ENCODE peak calls at places on chromosomes 3 and 15, in eight cellular contexts. One of them, this sample, is unnamed.

GRCh38 chr15:31555022-31555421 is 228.4 kb downstream of the KLF13 start:
- DNase-seq in non-pigmented ciliary epithelial cell: no peak
- DNase-seq in nucleus accumbens: no peak
- DNase-seq in ACHN: no peak
- DNase-seq in gastrocnemius medialis: no peak
- DNase-seq in AG04450: no peak
- DNase-seq in stimulated activated CD8-positive, alpha-beta memory T cell treated with anti-CD3 and anti-CD28 coated beads, Interleukin-15, amount 100 ng/mL, for 24 hours: no peak
- DNase-seq in epithelial cell of esophagus: no peak
- DNase-seq in this sample: no peak

GRCh38 chr3:177598110-177598833 is 401.0 kb upstream of the TBL1XR1 start:
- DNase-seq in non-pigmented ciliary epithelial cell: no peak
- DNase-seq in nucleus accumbens: no peak
- DNase-seq in ACHN: no peak
- DNase-seq in gastrocnemius medialis: no peak
- DNase-seq in AG04450: no peak
- DNase-seq in stimulated activated CD8-positive, alpha-beta memory T cell treated with anti-CD3 and anti-CD28 coated beads, Interleukin-15, amount 100 ng/mL, for 24 hours: no peak
- DNase-seq in epithelial cell of esophagus: peak
- DNase-seq in this sample: no peak

GRCh38 chr15:44710236-44711088 is 661 bp downstream of the PATL2 start:
- DNase-seq in non-pigmented ciliary epithelial cell: no peak
- DNase-seq in nucleus accumbens: no peak
- DNase-seq in ACHN: peak
- DNase-seq in gastrocnemius medialis: peak
- DNase-seq in AG04450: no peak
- DNase-seq in stimulated activated CD8-positive, alpha-beta memory T cell treated with anti-CD3 and anti-CD28 coated beads, Interleukin-15, amount 100 ng/mL, for 24 hours: no peak
- DNase-seq in epithelial cell of esophagus: no peak
- DNase-seq in this sample: peak

GRCh38 chr3:62758296-62759066 is 116.7 kb downstream of the CADPS start:
- DNase-seq in non-pigmented ciliary epithelial cell: no peak
- DNase-seq in nucleus accumbens: no peak
- DNase-seq in ACHN: no peak
- DNase-seq in gastrocnemius medialis: no peak
- DNase-seq in AG04450: no peak
- DNase-seq in stimulated activated CD8-positive, alpha-beta memory T cell treated with anti-CD3 and anti-CD28 coated beads, Interleukin-15, amount 100 ng/mL, for 24 hours: no peak
- DNase-seq in epithelial cell of esophagus: no peak
- DNase-seq in this sample: no peak

GRCh38 chr3:49359623-49360022 is 1.5 kb upstream of the GPX1 start:
- DNase-seq in non-pigmented ciliary epithelial cell: no peak
- DNase-seq in nucleus accumbens: no peak
- DNase-seq in ACHN: peak
- DNase-seq in gastrocnemius medialis: no peak
- DNase-seq in AG04450: no peak
- DNase-seq in stimulated activated CD8-positive, alpha-beta memory T cell treated with anti-CD3 and anti-CD28 coated beads, Interleukin-15, amount 100 ng/mL, for 24 hours: no peak
- DNase-seq in epithelial cell of esophagus: peak
- DNase-seq in this sample: peak

GRCh38 chr3:49276475-49277356 is at the start of gene C3orf62:
- DNase-seq in non-pigmented ciliary epithelial cell: peak
- DNase-seq in nucleus accumbens: peak
- DNase-seq in ACHN: no peak
- DNase-seq in gastrocnemius medialis: peak
- DNase-seq in AG04450: peak
- DNase-seq in stimulated activated CD8-positive, alpha-beta memory T cell treated with anti-CD3 and anti-CD28 coated beads, Interleukin-15, amount 100 ng/mL, for 24 hours: peak
- DNase-seq in epithelial cell of esophagus: peak
- DNase-seq in this sample: peak

GRCh38 chr15:75069301-75069925 is 46.0 kb downstream of the PPCDC start:
- DNase-seq in non-pigmented ciliary epithelial cell: no peak
- DNase-seq in nucleus accumbens: no peak
- DNase-seq in ACHN: no peak
- DNase-seq in gastrocnemius medialis: no peak
- DNase-seq in AG04450: no peak
- DNase-seq in stimulated activated CD8-positive, alpha-beta memory T cell treated with anti-CD3 and anti-CD28 coated beads, Interleukin-15, amount 100 ng/mL, for 24 hours: no peak
- DNase-seq in epithelial cell of esophagus: no peak
- DNase-seq in this sample: no peak

GRCh38 chr3:169624533-169624972 is 39.0 kb downstream of the MECOM start:
- DNase-seq in non-pigmented ciliary epithelial cell: no peak
- DNase-seq in nucleus accumbens: no peak
- DNase-seq in ACHN: no peak
- DNase-seq in gastrocnemius medialis: no peak
- DNase-seq in AG04450: no peak
- DNase-seq in stimulated activated CD8-positive, alpha-beta memory T cell treated with anti-CD3 and anti-CD28 coated beads, Interleukin-15, amount 100 ng/mL, for 24 hours: no peak
- DNase-seq in epithelial cell of esophagus: no peak
- DNase-seq in this sample: no peak

GRCh38 chr3:84318273-84318809 is 640.4 kb upstream of the CADM2 start:
- DNase-seq in non-pigmented ciliary epithelial cell: no peak
- DNase-seq in nucleus accumbens: no peak
- DNase-seq in ACHN: no peak
- DNase-seq in gastrocnemius medialis: no peak
- DNase-seq in AG04450: no peak
- DNase-seq in stimulated activated CD8-positive, alpha-beta memory T cell treated with anti-CD3 and anti-CD28 coated beads, Interleukin-15, amount 100 ng/mL, for 24 hours: no peak
- DNase-seq in epithelial cell of esophagus: no peak
- DNase-seq in this sample: no peak

GRCh38 chr3:28850186-28850585 is 430.7 kb upstream of the RBMS3 start:
- DNase-seq in non-pigmented ciliary epithelial cell: no peak
- DNase-seq in nucleus accumbens: no peak
- DNase-seq in ACHN: no peak
- DNase-seq in gastrocnemius medialis: no peak
- DNase-seq in AG04450: no peak
- DNase-seq in stimulated activated CD8-positive, alpha-beta memory T cell treated with anti-CD3 and anti-CD28 coated beads, Interleukin-15, amount 100 ng/mL, for 24 hours: no peak
- DNase-seq in epithelial cell of esophagus: no peak
- DNase-seq in this sample: no peak

GRCh38 chr3:159814161-159814560 is 174.5 kb upstream of the IL12A start:
- DNase-seq in non-pigmented ciliary epithelial cell: no peak
- DNase-seq in nucleus accumbens: no peak
- DNase-seq in ACHN: no peak
- DNase-seq in gastrocnemius medialis: no peak
- DNase-seq in AG04450: no peak
- DNase-seq in stimulated activated CD8-positive, alpha-beta memory T cell treated with anti-CD3 and anti-CD28 coated beads, Interleukin-15, amount 100 ng/mL, for 24 hours: no peak
- DNase-seq in epithelial cell of esophagus: peak
- DNase-seq in this sample: peak

GRCh38 chr3:42013652-42014442 is 51.9 kb upstream of the ULK4 start:
- DNase-seq in non-pigmented ciliary epithelial cell: no peak
- DNase-seq in nucleus accumbens: no peak
- DNase-seq in ACHN: no peak
- DNase-seq in gastrocnemius medialis: peak
- DNase-seq in AG04450: no peak
- DNase-seq in stimulated activated CD8-positive, alpha-beta memory T cell treated with anti-CD3 and anti-CD28 coated beads, Interleukin-15, amount 100 ng/mL, for 24 hours: no peak
- DNase-seq in epithelial cell of esophagus: no peak
- DNase-seq in this sample: no peak

GRCh38 chr3:178297204-178297603 is 239.0 kb upstream of the KCNMB2 start:
- DNase-seq in non-pigmented ciliary epithelial cell: no peak
- DNase-seq in nucleus accumbens: no peak
- DNase-seq in ACHN: no peak
- DNase-seq in gastrocnemius medialis: no peak
- DNase-seq in AG04450: no peak
- DNase-seq in stimulated activated CD8-positive, alpha-beta memory T cell treated with anti-CD3 and anti-CD28 coated beads, Interleukin-15, amount 100 ng/mL, for 24 hours: no peak
- DNase-seq in epithelial cell of esophagus: peak
- DNase-seq in this sample: no peak

This sample was measured in A172.